ENCODE peak calls at places on chromosomes 2 and 18, in seven cellular contexts. T, I, Y, U, D, F and S are unnamed samples.

GRCh38 chr2:145958611-145959010 is 1438.7 kb upstream of the ZEB2 start:
- DNase-seq in U (no peak), T (no peak), F (no peak), I (no peak), Y (no peak), D (no peak), S (no peak)

GRCh38 chr2:30990176-30990575 is 148.1 kb downstream of the GALNT14 start:
- DNase-seq in Y (no peak), U (no peak), T (no peak), F (no peak), D (peak; percentile 65), I (no peak), S (no peak)

GRCh38 chr2:227186751-227187150 is 22.3 kb downstream of the COL4A3 start:
- DNase-seq in I (no peak), U (no peak), D (peak; percentile 33), T (no peak), F (no peak), Y (no peak), S (no peak)

GRCh38 chr2:109724533-109725460 is 69.3 kb upstream of the RGPD5 start:
- DNase-seq in U (no peak), Y (no peak), T (no peak), D (no peak), I (no peak), F (no peak), S (no peak)

GRCh38 chr2:222440670-222441422 is 16.5 kb downstream of the SGPP2 start:
- DNase-seq in D (no peak), Y (no peak), T (no peak), U (no peak), F (no peak), I (peak; percentile 66), S (no peak)

GRCh38 chr2:120868366-120868765 is 132.7 kb downstream of the GLI2 start:
- DNase-seq in U (no peak), D (no peak), T (no peak), I (no peak), F (no peak), Y (no peak), S (no peak)

GRCh38 chr2:118565816-118566540 is 281.5 kb downstream of the EN1 start:
- DNase-seq in U (no peak), I (no peak), F (no peak), D (no peak), Y (no peak), T (no peak), S (no peak)

GRCh38 chr2:208984376-208985100 is 439.3 kb upstream of the MAP2 start:
- DNase-seq in Y (no peak), D (no peak), I (no peak), T (no peak), U (no peak), F (no peak), S (no peak)

GRCh38 chr2:165674780-165675179 is 119.3 kb downstream of the GALNT3 start:
- DNase-seq in Y (no peak), T (no peak), D (no peak), U (no peak), F (no peak), I (no peak), S (no peak)

GRCh38 chr2:187206071-187206470 is 242.0 kb downstream of the CALCRL start:
- DNase-seq in I (no peak), Y (no peak), D (no peak), T (no peak), F (no peak), U (no peak), S (no peak)

GRCh38 chr18:23212161-23212560 is 76.9 kb downstream of the CABLES1 start:
- DNase-seq in U (no peak), T (no peak), F (no peak), Y (no peak), I (no peak), D (no peak), S (no peak)